ENCODE peak calls at places on chromosomes 11 and 22, in ten cellular contexts. H is lower lobe of right lung, N is HFF-Myc, U is cardiac muscle cell, P is stomach, M is cardiac fibroblast, D is RWPE1, V is heart right ventricle, W is fibroblast of mammary gland, R is colonic mucosa. S is an unnamed sample.

GRCh38 chr11:73243093-73243485 is 25.0 kb downstream of the P2RY2 start:
- DNase-seq in V (no peak), W (no peak), M (no peak), D (no peak), U (no peak), R (no peak), P (no peak), N (no peak), H (no peak), S (no peak)

GRCh38 chr11:73203322-73203721 is 14.8 kb upstream of the P2RY2 start:
- DNase-seq in R (no peak), W (no peak), M (no peak), H (no peak), D (no peak), V (no peak), N (no peak), P (no peak), U (no peak), S (no peak)

GRCh38 chr11:106276859-106277436 is 199.5 kb downstream of the AASDHPPT start:
- DNase-seq in P (no peak), W (peak), H (no peak), U (peak), N (no peak), R (no peak), D (peak), M (peak), V (no peak), S (no peak)

GRCh38 chr11:5125221-5125620 is 12.9 kb downstream of the OR52A5 start:
- DNase-seq in V (no peak), P (no peak), D (no peak), N (no peak), R (no peak), W (no peak), H (no peak), U (no peak), M (no peak), S (no peak)

GRCh38 chr11:77559686-77560425 is 29.9 kb upstream of the AQP11 start:
- DNase-seq in U (peak), N (peak), M (peak), R (no peak), P (no peak), H (no peak), W (peak), V (no peak), D (peak), S (peak)

GRCh38 chr11:8250981-8251620 is 12.6 kb downstream of the LMO1 start:
- DNase-seq in H (peak), W (no peak), N (no peak), U (no peak), D (no peak), M (no peak), P (no peak), R (no peak), V (no peak), S (no peak)

GRCh38 chr22:26642465-26643367 is 14.7 kb upstream of the MIAT start:
- DNase-seq in U (peak), M (no peak), W (no peak), N (no peak), R (no peak), P (peak), V (peak), D (no peak), H (peak), S (no peak)

GRCh38 chr11:114075891-114076441 is 16.5 kb downstream of the ZBTB16 start:
- DNase-seq in P (no peak), W (peak), D (no peak), H (no peak), V (peak), N (no peak), M (peak), U (peak), R (no peak), S (no peak)

GRCh38 chr11:44133335-44133946 is 38.0 kb downstream of the EXT2 start:
- DNase-seq in D (peak), V (no peak), W (peak), P (no peak), M (peak), N (no peak), R (no peak), U (peak), H (no peak), S (no peak)

GRCh38 chr11:120219157-120219934 is 8.5 kb downstream of the OAF start:
- DNase-seq in W (peak), H (no peak), N (no peak), V (no peak), R (no peak), M (no peak), P (no peak), U (no peak), D (no peak), S (no peak)

GRCh38 chr11:106470230-106470629 is 392.8 kb downstream of the AASDHPPT start:
- DNase-seq in U (no peak), N (no peak), P (no peak), D (no peak), M (no peak), V (no peak), H (no peak), W (no peak), R (no peak), S (no peak)

GRCh38 chr22:49152146-49152929 is 675.3 kb downstream of the BRD1 start:
- DNase-seq in H (no peak), V (no peak), D (no peak), R (no peak), P (no peak), U (no peak), M (no peak), W (no peak), N (no peak), S (no peak)

GRCh38 chr11:114233755-114234154 is 62.4 kb upstream of the NNMT start:
- DNase-seq in D (no peak), R (no peak), P (no peak), W (peak), V (no peak), U (peak), N (no peak), H (no peak), M (peak), S (no peak)

GRCh38 chr22:24413726-24414385 is 13.5 kb upstream of the ADORA2A start:
- DNase-seq in H (no peak), V (no peak), W (no peak), U (no peak), R (no peak), M (no peak), P (no peak), N (no peak), D (no peak), S (no peak)

GRCh38 chr11:20474176-20474950 is 86.8 kb downstream of the PRMT3 start:
- DNase-seq in N (no peak), V (peak), H (no peak), U (no peak), M (no peak), P (no peak), R (no peak), D (no peak), W (no peak), S (no peak)

GRCh38 chr22:28983788-28984441 is 77.7 kb downstream of the C22orf31 start:
- DNase-seq in N (no peak), R (no peak), H (no peak), M (peak), P (no peak), U (peak), V (no peak), W (peak), D (no peak), S (no peak)

GRCh38 chr22:49999063-49999900 is 13.3 kb downstream of the IL17REL start:
- DNase-seq in V (no peak), W (no peak), H (peak), D (no peak), N (no peak), M (peak), U (no peak), R (no peak), P (no peak), S (no peak)

GRCh38 chr11:95500466-95500865 is 269.5 kb upstream of the SESN3 start:
- DNase-seq in M (no peak), W (peak), V (no peak), U (no peak), D (no peak), R (no peak), H (no peak), P (no peak), N (no peak), S (no peak)

GRCh38 chr22:22380098-22381030 is 128.2 kb downstream of the ZNF280B start:
- DNase-seq in D (no peak), V (no peak), W (no peak), M (no peak), P (no peak), U (no peak), R (no peak), H (no peak), N (no peak), S (peak)

GRCh38 chr11:332651-333480 is 12.2 kb upstream of the IFITM3 start:
- DNase-seq in U (no peak), M (no peak), N (no peak), W (no peak), R (no peak), H (no peak), D (no peak), V (no peak), P (no peak), S (no peak)

GRCh38 chr11:31812392-31813241 is 1.5 kb upstream of the PAX6 start:
- DNase-seq in W (no peak), H (no peak), P (no peak), D (no peak), R (no peak), M (no peak), V (no peak), N (no peak), U (no peak), S (no peak)

GRCh38 chr22:19852177-19852781 is 2.4 kb downstream of the GNB1L start:
- DNase-seq in H (no peak), P (no peak), V (no peak), R (no peak), W (no peak), M (no peak), N (no peak), U (no peak), D (no peak), S (peak)

GRCh38 chr11:65865550-65866172 is 5.4 kb downstream of the MUS81 start:
- DNase-seq in W (no peak), R (no peak), M (no peak), V (no peak), P (no peak), D (no peak), U (no peak), H (peak), N (no peak), S (no peak)

GRCh38 chr11:126547161-126547560 is 191.7 kb downstream of the ST3GAL4 start:
- DNase-seq in M (peak), P (no peak), V (no peak), W (peak), H (no peak), N (peak), D (no peak), R (no peak), U (peak), S (no peak)

GRCh38 chr11:40029406-40029805 is 1430.0 kb downstream of the LRRC4C start:
- DNase-seq in W (no peak), U (no peak), M (no peak), R (peak), V (no peak), D (no peak), N (no peak), P (peak), H (no peak), S (no peak)

DNA sequence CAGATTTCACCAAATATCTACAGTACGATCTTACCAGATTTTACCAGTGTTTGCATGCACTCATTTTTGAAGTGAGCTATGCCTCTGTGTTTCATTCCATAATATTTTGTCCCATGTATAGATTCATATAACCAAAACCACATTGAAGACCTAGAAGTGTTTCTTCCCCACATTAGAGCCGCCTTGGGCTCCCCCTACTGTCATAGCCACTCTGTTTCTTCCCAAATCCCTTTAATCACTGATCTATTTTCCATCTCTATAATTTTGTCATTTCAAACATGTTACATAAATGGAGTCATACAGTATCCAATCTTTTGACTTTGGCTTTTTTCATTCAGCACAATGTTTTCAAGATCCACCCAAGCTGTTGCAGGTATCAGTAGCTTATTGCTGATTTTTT is 12.7 kb downstream of the MRGPRX3 start:
- DNase-seq in H (no peak), R (no peak), M (no peak), P (no peak), V (no peak), U (no peak), D (no peak), W (peak), N (no peak), S (no peak)
- TF ChIP-seq CTCF in H (no peak), R (peak), M (peak), P (no peak), V (no peak), U (peak), D (no peak), W (peak), N (peak), S (peak)

GRCh38 chr22:32620992-32621391 is 146.4 kb downstream of the FBXO7 start:
- DNase-seq in N (no peak), P (no peak), D (no peak), U (no peak), R (no peak), M (no peak), V (no peak), H (no peak), W (no peak), S (no peak)

GRCh38 chr22:32617883-32618282 is 143.3 kb downstream of the FBXO7 start:
- DNase-seq in N (no peak), R (peak), V (no peak), P (no peak), D (no peak), H (no peak), M (no peak), U (peak), W (no peak), S (no peak)

GRCh38 chr22:32619614-32620426 is 145.2 kb downstream of the FBXO7 start:
- DNase-seq in D (no peak), R (no peak), P (no peak), H (no peak), N (no peak), W (peak), V (no peak), U (peak), M (peak), S (no peak)

GRCh38 chr22:32617271-32617670 is 142.7 kb downstream of the FBXO7 start:
- DNase-seq in R (no peak), W (peak), N (no peak), P (no peak), U (peak), V (no peak), D (no peak), H (no peak), M (peak), S (no peak)

DNA sequence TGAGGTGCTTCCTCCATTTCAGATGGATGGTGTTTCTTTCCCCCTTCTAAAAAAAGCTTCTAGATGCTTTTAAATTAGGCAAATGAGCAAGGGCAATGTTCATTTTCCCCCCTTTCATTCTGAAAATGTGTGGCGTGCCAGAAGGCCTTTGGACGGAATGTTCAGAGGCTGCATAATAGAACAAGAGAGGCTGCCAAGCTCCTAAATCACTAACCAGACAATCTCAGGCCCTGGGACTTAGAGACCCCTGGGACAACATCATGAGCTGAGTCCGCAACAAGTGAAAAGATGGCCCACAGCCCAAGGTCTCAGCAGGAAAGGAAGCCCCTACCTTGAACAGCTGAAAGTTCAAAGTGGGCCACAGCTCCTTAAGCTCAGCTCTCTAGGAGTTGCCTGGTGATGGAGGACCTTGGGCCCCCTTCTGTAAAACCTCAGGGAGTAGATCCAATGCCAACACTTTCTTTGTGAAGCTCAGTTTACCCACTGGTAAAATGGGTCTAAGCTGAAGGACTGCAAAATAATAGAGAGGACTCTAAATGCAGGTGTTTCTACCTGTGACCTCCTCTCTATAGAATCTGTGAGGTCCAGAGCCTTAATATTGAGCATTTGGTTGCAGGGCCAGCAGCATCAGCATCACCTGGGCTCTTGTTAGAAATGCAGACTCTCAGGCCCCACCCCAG is 144.0 kb downstream of the FBXO7 start:
- DNase-seq in M (no peak), D (no peak), W (peak), H (no peak), V (no peak), U (peak), R (peak), P (no peak), N (no peak), S (no peak)
- TF ChIP-seq CTCF in M (no peak), D (no peak), W (no peak), H (no peak), V (no peak), U (no peak), R (no peak), P (no peak), N (no peak), S (no peak)

GRCh38 chr11:60088364-60088763 is at the start of gene MS4A2:
- DNase-seq in V (no peak), N (no peak), W (no peak), R (no peak), D (no peak), U (no peak), P (no peak), M (no peak), H (no peak), S (no peak)
- TF ChIP-seq CTCF in V (no peak), N (no peak), W (no peak), R (no peak), D (no peak), U (no peak), P (no peak), M (no peak), H (no peak), S (no peak)

DNA sequence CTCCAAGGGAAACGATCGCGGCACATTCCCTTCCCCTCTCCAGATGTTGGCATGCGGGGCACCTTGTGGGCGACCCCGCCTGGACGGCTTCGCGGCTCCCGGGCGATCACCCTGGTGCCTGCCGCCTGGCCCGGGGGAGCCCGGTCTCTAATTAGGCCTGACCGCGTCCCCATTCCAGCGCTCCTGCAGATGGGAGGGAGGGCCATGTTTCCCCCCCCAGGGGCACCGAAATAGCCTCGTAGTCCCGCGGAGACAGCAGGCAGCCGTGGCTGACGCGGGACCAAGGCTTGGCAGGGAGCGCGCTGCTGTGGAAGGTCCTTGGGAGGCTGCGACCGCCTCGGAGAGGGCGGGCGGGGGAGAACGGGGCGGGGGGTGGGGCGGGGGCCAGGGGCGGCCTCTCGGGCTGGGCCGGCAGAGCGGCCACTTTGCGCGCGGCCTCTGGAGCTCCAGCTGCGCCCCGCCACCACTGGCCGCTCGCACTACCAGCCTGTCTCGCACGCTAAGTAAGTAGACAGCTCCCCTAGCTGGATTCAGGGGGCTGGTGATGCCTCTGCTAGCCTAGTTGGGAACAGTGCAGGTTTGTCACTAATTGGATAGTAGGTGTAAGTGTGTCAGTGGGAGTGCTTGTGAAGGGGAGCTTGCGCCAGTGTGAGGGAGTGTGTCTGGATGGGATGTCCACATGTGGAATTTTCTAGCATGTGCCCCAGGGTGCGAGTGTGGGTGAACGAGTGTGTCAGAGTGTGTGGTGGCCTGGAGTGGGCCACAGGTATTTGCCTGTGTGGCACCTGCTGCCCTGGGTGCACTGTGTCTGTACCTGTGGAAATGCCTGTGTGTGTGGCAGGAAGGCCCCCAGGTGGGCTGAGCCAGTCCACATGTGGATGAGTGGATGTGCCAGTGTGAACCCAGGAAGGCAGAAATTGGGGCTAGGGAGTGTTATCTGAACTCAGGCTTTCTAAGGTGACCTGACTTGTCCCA is at the start of gene INSC:
- DNase-seq in U (peak), M (peak), R (no peak), H (no peak), V (no peak), P (no peak), N (no peak), W (peak), D (no peak), S (peak)
- TF ChIP-seq CTCF in U (no peak), M (no peak), R (no peak), H (no peak), V (no peak), P (no peak), N (no peak), W (peak), D (no peak), S (no peak)

DNA sequence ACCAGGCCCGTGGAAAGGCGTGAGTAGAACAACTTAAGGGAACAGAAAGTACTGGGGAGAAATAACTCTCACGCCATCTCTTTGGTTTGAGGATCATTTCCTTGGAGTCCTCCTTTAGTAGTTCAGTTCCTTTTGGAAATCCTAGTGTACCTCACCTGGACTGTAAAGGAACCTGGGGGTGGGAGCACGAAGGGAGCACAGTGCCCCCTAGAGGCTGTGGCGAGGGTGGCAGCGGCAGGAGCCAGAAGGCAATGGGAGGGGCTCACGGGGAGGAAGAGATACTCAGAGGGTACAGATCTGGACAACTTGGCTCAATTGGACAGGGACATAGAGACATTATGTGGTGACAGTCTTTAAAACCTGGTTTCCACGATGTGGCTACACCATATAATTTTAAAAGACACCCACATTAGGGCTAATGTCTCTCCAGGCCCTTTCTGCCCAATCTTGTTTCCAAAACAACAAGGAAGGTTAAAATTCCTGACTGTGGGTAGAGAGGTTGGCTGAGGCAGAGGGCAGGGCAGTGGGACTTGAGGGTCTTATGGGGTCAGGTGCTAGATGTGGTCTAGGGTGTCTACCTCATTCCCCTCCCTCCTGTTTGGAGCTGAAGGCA is 87.0 kb downstream of the CSNK2A3 start:
- DNase-seq in V (peak), W (peak), D (peak), N (no peak), R (peak), U (peak), P (peak), H (peak), M (peak), S (no peak)
- TF ChIP-seq CTCF in V (peak), W (peak), D (peak), N (peak), R (peak), U (peak), P (peak), H (peak), M (peak), S (peak)

GRCh38 chr11:69791266-69791665 is 16.1 kb upstream of the FGF4 start:
- DNase-seq in P (no peak), H (no peak), N (peak), W (peak), R (no peak), M (peak), D (peak), U (peak), V (no peak), S (no peak)
- TF ChIP-seq CTCF in P (no peak), H (no peak), N (no peak), W (no peak), R (no peak), M (no peak), D (no peak), U (no peak), V (no peak), S (no peak)

GRCh38 chr11:90947930-90948329 is 725.1 kb upstream of the CHORDC1 start:
- DNase-seq in M (no peak), N (no peak), P (no peak), V (no peak), H (no peak), W (no peak), D (no peak), R (no peak), U (no peak), S (no peak)
- TF ChIP-seq CTCF in M (no peak), N (no peak), P (peak), V (no peak), H (no peak), W (no peak), D (no peak), R (no peak), U (no peak), S (peak)

S was measured in osteocyte.